ENCODE peak calls at places on chromosomes 7 and 10, in five cellular contexts. One of them, this sample, is unnamed.

GRCh38 chr7:79495544-79496272 is 42.2 kb upstream of the MAGI2 start:
- DNase-seq in stimulated activated CD4-positive, alpha-beta T cell treated with anti-CD3 and anti-CD28 coated beads, Interleukin-2, amount 100 ng/mL, for 24 hours: no peak
- DNase-seq in NCI-H187: no peak
- DNase-seq in RWPE1: peak; percentile 33
- DNase-seq in iPS-NIHi11: no peak
- DNase-seq in this sample: no peak

GRCh38 chr10:66931340-66931948 is 5.6 kb downstream of the LRRTM3 start:
- DNase-seq in NCI-H187: no peak
- DNase-seq in RWPE1: peak; percentile 30
- DNase-seq in stimulated activated CD4-positive, alpha-beta T cell treated with anti-CD3 and anti-CD28 coated beads, Interleukin-2, amount 100 ng/mL, for 24 hours: no peak
- DNase-seq in iPS-NIHi11: peak; percentile 35
- DNase-seq in this sample: peak; percentile 16

GRCh38 chr10:25177754-25178135 is 2.9 kb downstream of the GPR158 start:
- DNase-seq in iPS-NIHi11: no peak
- DNase-seq in RWPE1: no peak
- DNase-seq in NCI-H187: no peak
- DNase-seq in stimulated activated CD4-positive, alpha-beta T cell treated with anti-CD3 and anti-CD28 coated beads, Interleukin-2, amount 100 ng/mL, for 24 hours: no peak
- DNase-seq in this sample: no peak

GRCh38 chr10:2119316-2119715 is 382.0 kb upstream of the ADARB2 start:
- DNase-seq in iPS-NIHi11: no peak
- DNase-seq in stimulated activated CD4-positive, alpha-beta T cell treated with anti-CD3 and anti-CD28 coated beads, Interleukin-2, amount 100 ng/mL, for 24 hours: no peak
- DNase-seq in NCI-H187: no peak
- DNase-seq in RWPE1: peak; percentile 90
- DNase-seq in this sample: no peak

GRCh38 chr10:76284351-76284750 is 852.9 kb downstream of the LRMDA start:
- DNase-seq in RWPE1: no peak
- DNase-seq in stimulated activated CD4-positive, alpha-beta T cell treated with anti-CD3 and anti-CD28 coated beads, Interleukin-2, amount 100 ng/mL, for 24 hours: no peak
- DNase-seq in NCI-H187: no peak
- DNase-seq in iPS-NIHi11: no peak
- DNase-seq in this sample: no peak

GRCh38 chr7:16912540-16912939 is 30.8 kb upstream of the AGR3 start:
- DNase-seq in stimulated activated CD4-positive, alpha-beta T cell treated with anti-CD3 and anti-CD28 coated beads, Interleukin-2, amount 100 ng/mL, for 24 hours: no peak
- DNase-seq in NCI-H187: no peak
- DNase-seq in iPS-NIHi11: no peak
- DNase-seq in RWPE1: no peak
- DNase-seq in this sample: no peak

GRCh38 chr7:137962491-137962874 is 39.4 kb downstream of the CREB3L2 start:
- DNase-seq in NCI-H187: no peak
- DNase-seq in iPS-NIHi11: no peak
- DNase-seq in RWPE1: no peak
- DNase-seq in stimulated activated CD4-positive, alpha-beta T cell treated with anti-CD3 and anti-CD28 coated beads, Interleukin-2, amount 100 ng/mL, for 24 hours: no peak
- DNase-seq in this sample: no peak

GRCh38 chr7:41977165-41977651 is 259.8 kb downstream of the GLI3 start:
- DNase-seq in stimulated activated CD4-positive, alpha-beta T cell treated with anti-CD3 and anti-CD28 coated beads, Interleukin-2, amount 100 ng/mL, for 24 hours: no peak
- DNase-seq in iPS-NIHi11: peak; percentile 56
- DNase-seq in NCI-H187: no peak
- DNase-seq in RWPE1: peak; percentile 59
- DNase-seq in this sample: peak; percentile 59

GRCh38 chr7:106870983-106871410 is 5.9 kb downstream of the PIK3CG start:
- DNase-seq in iPS-NIHi11: no peak
- DNase-seq in stimulated activated CD4-positive, alpha-beta T cell treated with anti-CD3 and anti-CD28 coated beads, Interleukin-2, amount 100 ng/mL, for 24 hours: no peak
- DNase-seq in NCI-H187: no peak
- DNase-seq in RWPE1: no peak
- DNase-seq in this sample: no peak

GRCh38 chr10:44422631-44423030 is 37.7 kb upstream of the CXCL12 start:
- DNase-seq in NCI-H187: no peak
- DNase-seq in iPS-NIHi11: no peak
- DNase-seq in stimulated activated CD4-positive, alpha-beta T cell treated with anti-CD3 and anti-CD28 coated beads, Interleukin-2, amount 100 ng/mL, for 24 hours: no peak
- DNase-seq in RWPE1: no peak
- DNase-seq in this sample: no peak

GRCh38 chr10:847868-848267 is 83.6 kb downstream of the LARP4B start:
- DNase-seq in stimulated activated CD4-positive, alpha-beta T cell treated with anti-CD3 and anti-CD28 coated beads, Interleukin-2, amount 100 ng/mL, for 24 hours: no peak
- DNase-seq in RWPE1: no peak
- DNase-seq in iPS-NIHi11: peak; percentile 30
- DNase-seq in NCI-H187: no peak
- DNase-seq in this sample: peak; percentile 51

GRCh38 chr7:44978511-44979366 is at the start of gene MYO1G:
- DNase-seq in RWPE1: no peak
- DNase-seq in NCI-H187: no peak
- DNase-seq in iPS-NIHi11: no peak
- DNase-seq in stimulated activated CD4-positive, alpha-beta T cell treated with anti-CD3 and anti-CD28 coated beads, Interleukin-2, amount 100 ng/mL, for 24 hours: peak; percentile 89
- DNase-seq in this sample: peak; percentile 35

This sample was measured in H7.